ENCODE peak calls at places on chromosomes 2 and 18, in nine cellular contexts. S is NT2/D1, X is bronchial epithelial cell, J is kidney epithelial cell, F is epithelial cell of esophagus, R is right cardiac atrium, B is GM23248, P is cardiac muscle cell, V is spleen. E is an unnamed sample.

GRCh38 chr2:181615086-181615635 is 41.7 kb downstream of the CERKL start:
- DNase-seq in S (no peak), X (no peak), J (no peak), F (no peak), R (no peak), B (no peak), P (no peak), V (no peak), E (no peak)

GRCh38 chr2:43041167-43041566 is 185.2 kb downstream of the ZFP36L2 start:
- DNase-seq in S (no peak), X (no peak), J (no peak), F (peak), R (no peak), B (no peak), P (no peak), V (peak), E (no peak)

GRCh38 chr2:240212425-240213225 is 72.2 kb upstream of the OTOS start:
- DNase-seq in S (no peak), X (no peak), J (no peak), F (no peak), R (no peak), B (no peak), P (no peak), V (peak), E (no peak)

GRCh38 chr2:47906261-47907096 is at the start of gene FBXO11:
- DNase-seq in S (peak), X (peak), J (peak), F (peak), R (peak), B (peak), P (peak), V (peak), E (peak)

GRCh38 chr2:124804014-124804940 is 779.2 kb downstream of the CNTNAP5 start:
- DNase-seq in S (peak), X (peak), J (no peak), F (peak), R (no peak), B (peak), P (peak), V (no peak), E (no peak)

GRCh38 chr2:225041210-225041870 is 928 bp downstream of the DOCK10 start:
- DNase-seq in S (no peak), X (no peak), J (peak), F (peak), R (no peak), B (peak), P (peak), V (peak), E (no peak)

GRCh38 chr2:127308586-127309138 is 14.7 kb upstream of the ERCC3 start:
- DNase-seq in S (no peak), X (no peak), J (no peak), F (no peak), R (no peak), B (no peak), P (no peak), V (no peak), E (no peak)

GRCh38 chr2:237459741-237460174 is 27.3 kb upstream of the MLPH start:
- DNase-seq in S (no peak), X (peak), J (no peak), F (peak), R (no peak), B (peak), P (peak), V (no peak), E (peak)

GRCh38 chr2:219658861-219659260 is 31.4 kb downstream of the SLC4A3 start:
- DNase-seq in S (no peak), X (no peak), J (no peak), F (peak), R (no peak), B (peak), P (no peak), V (no peak), E (no peak)

GRCh38 chr2:38581193-38582147 is 21.3 kb downstream of the HNRNPLL start:
- DNase-seq in S (peak), X (peak), J (no peak), F (peak), R (no peak), B (peak), P (peak), V (no peak), E (no peak)

GRCh38 chr2:157257312-157258252 is at the start of gene GALNT5:
- DNase-seq in S (no peak), X (peak), J (no peak), F (peak), R (peak), B (peak), P (peak), V (no peak), E (no peak)

GRCh38 chr18:21958707-21959457 is 210.5 kb upstream of the GATA6 start:
- DNase-seq in S (no peak), X (no peak), J (no peak), F (peak), R (no peak), B (no peak), P (no peak), V (no peak), E (no peak)

GRCh38 chr2:28576714-28577113 is 80.9 kb downstream of the PLB1 start:
- DNase-seq in S (no peak), X (peak), J (no peak), F (no peak), R (no peak), B (no peak), P (no peak), V (no peak), E (no peak)

GRCh38 chr2:100923461-100924020 is 78.5 kb upstream of the RPL31 start:
- DNase-seq in S (no peak), X (no peak), J (no peak), F (no peak), R (no peak), B (no peak), P (no peak), V (no peak), E (no peak)

GRCh38 chr2:100921685-100922161 is 80.4 kb upstream of the RPL31 start:
- DNase-seq in S (no peak), X (peak), J (no peak), F (peak), R (no peak), B (peak), P (peak), V (no peak), E (peak)

GRCh38 chr2:100924520-100925451 is 77.3 kb upstream of the RPL31 start:
- DNase-seq in S (no peak), X (no peak), J (no peak), F (no peak), R (peak), B (peak), P (peak), V (no peak), E (no peak)

GRCh38 chr2:100928235-100928634 is 73.9 kb upstream of the RPL31 start:
- DNase-seq in S (no peak), X (no peak), J (no peak), F (no peak), R (no peak), B (no peak), P (no peak), V (no peak), E (no peak)

GRCh38 chr2:100924122-100924519 is 78.0 kb upstream of the RPL31 start:
- DNase-seq in S (no peak), X (no peak), J (no peak), F (no peak), R (no peak), B (peak), P (peak), V (no peak), E (no peak)
- H3K4me3 ChIP-seq in S (no peak), X (no peak), J (no peak), F (no peak), R (peak), B (peak), P (no peak), V (no peak), E (no peak)

GRCh38 chr2:222477962-222478608 is 53.7 kb downstream of the SGPP2 start:
- DNase-seq in S (peak), X (no peak), J (no peak), F (no peak), R (no peak), B (no peak), P (no peak), V (no peak), E (no peak)
- H3K4me3 ChIP-seq in S (peak), X (no peak), J (no peak), F (no peak), R (no peak), B (no peak), P (no peak), V (no peak), E (no peak)

GRCh38 chr2:177393824-177394614 is 1.4 kb downstream of the AGPS start:
- DNase-seq in S (no peak), X (no peak), J (no peak), F (no peak), R (no peak), B (no peak), P (no peak), V (no peak), E (no peak)
- H3K4me3 ChIP-seq in S (peak), X (peak), J (peak), F (peak), R (peak), B (peak), P (peak), V (peak), E (no peak)

DNA sequence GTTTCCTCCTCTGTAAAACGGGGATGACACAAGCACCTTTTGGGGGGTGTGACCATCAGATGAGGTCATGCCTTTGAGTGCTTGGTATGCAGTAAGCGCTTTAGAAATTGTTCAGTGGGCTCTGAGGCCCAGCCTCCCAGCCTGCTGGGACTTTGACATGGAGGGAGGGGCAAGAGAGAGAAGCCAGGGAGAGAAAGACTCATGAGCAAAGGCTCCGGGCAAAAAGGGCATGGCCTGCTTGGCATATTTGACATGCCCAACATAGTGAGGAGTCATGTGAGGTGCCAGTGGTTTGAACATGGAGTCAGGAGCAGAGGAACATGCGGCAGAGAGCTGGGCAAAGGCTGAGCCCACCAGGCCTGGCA is 14.0 kb downstream of the TNS1 start:
- DNase-seq in S (no peak), X (no peak), J (no peak), F (peak), R (no peak), B (peak), P (no peak), V (no peak), E (no peak)
- H3K4me3 ChIP-seq in S (no peak), X (no peak), J (no peak), F (no peak), R (no peak), B (no peak), P (no peak), V (no peak), E (no peak)

E was measured in BJ.